ENCODE peak calls at places on chromosomes 6 and 20, in nine cellular contexts. D is right lobe of liver, G is Peyer's patch, A is uterus, U is NB4, Q is lower leg skin, X is A549, I is GM12892, H is heart left ventricle. M is an unnamed sample.

GRCh38 chr6:157741889-157742615 is 81.0 kb upstream of the SNX9 start:
- DNase-seq in D (no peak), G (no peak), A (peak; percentile 62), U (no peak), Q (no peak), X (no peak), I (no peak), H (no peak), M (no peak)

GRCh38 chr6:43814111-43814510 is 44.1 kb downstream of the VEGFA start:
- DNase-seq in D (no peak), G (no peak), A (no peak), U (no peak), Q (no peak), X (no peak), I (no peak), H (no peak), M (no peak)

GRCh38 chr6:18506387-18507017 is 119.4 kb downstream of the RNF144B start:
- DNase-seq in D (no peak), G (no peak), A (no peak), U (no peak), Q (no peak), X (no peak), I (no peak), H (no peak), M (no peak)

GRCh38 chr6:37182736-37183590 is 13.0 kb downstream of the PIM1 start:
- DNase-seq in D (no peak), G (peak; percentile 82), A (no peak), U (peak; percentile 99), Q (peak; percentile 49), X (no peak), I (no peak), H (peak; percentile 48), M (peak; percentile 89)

GRCh38 chr6:19771753-19772336 is 65.3 kb upstream of the ID4 start:
- DNase-seq in D (no peak), G (no peak), A (no peak), U (peak; percentile 6), Q (no peak), X (no peak), I (no peak), H (no peak), M (no peak)

GRCh38 chr6:33589723-33590530 is 9.9 kb upstream of the BAK1 start:
- DNase-seq in D (peak; percentile 78), G (peak; percentile 89), A (peak; percentile 58), U (peak; percentile 53), Q (no peak), X (peak; percentile 68), I (peak; percentile 63), H (peak; percentile 86), M (peak; percentile 25)

GRCh38 chr20:20754758-20755157 is 42.3 kb upstream of the RALGAPA2 start:
- DNase-seq in D (no peak), G (no peak), A (no peak), U (no peak), Q (no peak), X (no peak), I (no peak), H (no peak), M (no peak)

GRCh38 chr6:136811261-136811660 is 11.1 kb upstream of the PEX7 start:
- DNase-seq in D (no peak), G (no peak), A (no peak), U (no peak), Q (no peak), X (no peak), I (no peak), H (no peak), M (no peak)

GRCh38 chr6:97919046-97919445 is 636.0 kb upstream of the MMS22L start:
- DNase-seq in D (no peak), G (no peak), A (no peak), U (no peak), Q (no peak), X (no peak), I (no peak), H (no peak), M (no peak)

GRCh38 chr20:59023616-59024015 is 4.4 kb downstream of the TUBB1 start:
- DNase-seq in D (no peak), G (no peak), A (no peak), U (no peak), Q (no peak), X (no peak), I (no peak), H (no peak), M (no peak)

GRCh38 chr6:52328303-52328662 is 33.7 kb upstream of the PAQR8 start:
- DNase-seq in D (no peak), G (peak; percentile 80), A (no peak), U (no peak), Q (no peak), X (no peak), I (no peak), H (no peak), M (no peak)

GRCh38 chr20:47674686-47675085 is 110.6 kb downstream of the SULF2 start:
- DNase-seq in D (no peak), G (no peak), A (no peak), U (no peak), Q (no peak), X (no peak), I (no peak), H (no peak), M (no peak)

DNA sequence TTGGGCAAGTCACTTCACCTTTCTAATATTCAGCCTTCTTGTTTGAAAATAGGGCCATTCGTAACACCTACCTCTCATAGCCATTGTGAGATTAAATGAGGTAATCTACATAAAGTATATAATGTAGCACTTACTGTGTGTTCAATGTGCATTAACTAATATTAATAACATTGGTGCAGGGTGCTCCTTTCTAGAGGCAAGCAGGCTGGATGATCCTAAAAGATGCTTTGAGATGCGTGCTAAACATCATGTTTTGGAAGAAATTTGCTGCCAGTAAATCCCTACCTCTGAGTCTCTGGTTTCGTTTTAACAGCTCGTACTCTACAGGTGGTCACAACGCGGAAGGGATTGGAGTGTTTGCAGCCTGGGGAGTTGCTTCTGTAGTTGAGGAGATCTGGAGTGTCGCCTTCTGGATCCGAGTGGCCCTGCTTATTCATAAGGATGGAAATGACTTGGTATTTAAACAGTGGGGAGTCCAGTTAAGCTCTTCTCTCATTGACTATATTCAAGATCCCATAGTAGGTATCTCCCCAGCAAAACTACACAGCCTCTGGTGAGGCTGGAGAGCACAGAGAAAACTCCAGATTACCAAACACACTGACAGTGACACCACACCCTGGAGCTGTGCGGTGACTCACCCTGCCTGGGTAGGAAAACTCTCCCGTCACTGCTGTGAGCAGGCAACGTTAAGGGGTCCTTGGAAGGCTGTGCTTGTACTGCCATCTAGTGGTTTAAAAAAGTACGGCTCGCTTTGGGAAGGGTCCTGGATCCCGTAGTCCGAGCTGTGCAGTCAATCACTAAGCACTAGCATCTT is 107.9 kb downstream of the MAP3K7 start:
- DNase-seq in D (peak; percentile 85), G (peak; percentile 94), A (peak; percentile 86), U (peak; percentile 90), Q (peak; percentile 94), X (peak; percentile 86), I (no peak), H (peak; percentile 93), M (peak; percentile 94)
- TF ChIP-seq POLR2A in D (no peak), G (no peak), A (no peak), U (no peak), Q (no peak), X (no peak), I (no peak), H (no peak), M (no peak)

DNA sequence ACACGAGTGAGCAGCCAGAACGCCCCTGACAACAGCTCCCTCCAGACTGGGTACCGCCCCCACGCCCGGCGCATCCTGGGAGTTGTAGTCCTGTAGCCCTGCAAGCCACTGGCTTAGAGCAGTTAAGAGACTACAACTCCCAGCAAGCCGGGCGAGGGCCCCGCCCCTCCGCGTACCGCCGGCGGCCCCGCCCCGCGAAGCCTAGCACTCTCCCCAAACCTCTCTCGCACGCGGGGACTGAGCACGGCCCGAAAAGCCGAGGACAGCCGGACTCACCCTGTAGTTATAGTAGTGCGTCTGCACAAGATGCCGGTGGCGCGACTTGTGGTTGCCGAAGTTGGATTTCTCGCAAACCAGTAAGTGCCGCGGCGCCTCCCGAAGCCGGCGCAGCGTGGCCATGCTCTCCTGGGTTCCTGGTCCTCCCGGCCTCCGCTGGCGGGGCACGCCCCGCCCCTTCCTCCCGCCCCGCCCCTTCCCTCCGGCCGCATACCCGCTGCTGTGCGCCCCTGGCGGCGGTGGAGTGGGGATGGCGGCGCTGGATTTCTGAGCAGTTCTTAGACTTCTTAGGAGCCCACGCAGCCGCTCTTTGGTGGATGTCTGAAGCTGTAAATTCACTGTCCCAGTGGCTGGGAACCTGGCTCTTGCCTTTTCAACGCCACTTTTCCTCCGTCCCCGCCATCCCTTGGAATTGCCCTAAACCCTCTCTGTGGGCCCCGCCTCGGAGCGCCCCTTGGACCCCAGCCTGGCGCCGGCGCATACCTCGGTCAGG is at the start of gene RPP40:
- DNase-seq in D (peak; percentile 97), G (peak; percentile 99), A (peak; percentile 98), U (peak; percentile 98), Q (peak; percentile 95), X (peak; percentile 80), I (peak; percentile 88), H (peak; percentile 98), M (peak; percentile 97)
- TF ChIP-seq POLR2A in D (peak; percentile 32), G (no peak), A (peak; percentile 40), U (peak; percentile 78), Q (no peak), X (peak; percentile 51), I (peak; percentile 58), H (peak; percentile 28), M (peak; percentile 34)

DNA sequence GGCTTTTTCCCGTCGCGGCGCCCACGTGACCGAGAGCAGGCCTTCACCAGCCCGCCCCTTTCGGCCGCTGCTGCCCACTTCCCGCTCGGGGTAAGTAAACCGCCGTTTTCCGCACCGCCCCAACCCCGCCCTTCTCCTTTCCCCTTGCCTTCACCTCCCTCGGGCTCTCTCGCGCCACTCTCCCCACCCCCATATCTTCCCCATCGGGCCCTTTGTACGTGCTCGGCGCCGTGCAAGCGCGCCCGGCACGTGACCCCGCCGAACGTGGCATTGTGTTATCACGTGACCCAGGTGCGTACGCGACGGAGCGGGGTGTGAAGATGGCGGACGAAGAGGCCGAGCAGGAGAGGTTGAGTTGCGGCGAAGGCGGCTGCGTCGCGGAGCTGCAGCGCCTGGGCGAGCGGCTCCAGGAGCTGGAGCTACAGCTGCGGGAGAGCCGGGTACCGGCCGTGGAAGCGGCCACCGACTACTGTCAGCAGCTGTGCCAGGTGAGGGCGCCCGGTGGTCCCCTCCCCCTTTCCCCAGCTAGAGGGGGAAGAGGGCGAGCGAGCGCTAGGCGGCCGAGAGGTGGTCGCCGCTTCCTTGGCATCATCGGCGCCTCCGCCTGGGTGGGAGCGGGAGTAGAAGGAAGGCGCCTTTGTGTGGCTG is at the start of gene ZNF292:
- DNase-seq in D (peak; percentile 96), G (peak; percentile 99), A (peak; percentile 94), U (peak; percentile 100), Q (peak; percentile 96), X (peak; percentile 76), I (peak; percentile 81), H (peak; percentile 96), M (peak; percentile 96)
- TF ChIP-seq POLR2A in D (peak; percentile 19), G (peak; percentile 31), A (peak; percentile 60), U (peak; percentile 63), Q (no peak), X (peak; percentile 51), I (no peak), H (peak; percentile 18), M (peak; percentile 57)

GRCh38 chr20:52496191-52496590 is 304.6 kb upstream of the ZFP64 start:
- DNase-seq in D (no peak), G (no peak), A (no peak), U (no peak), Q (no peak), X (no peak), I (no peak), H (no peak), M (no peak)

GRCh38 chr20:52494244-52494643 is 302.7 kb upstream of the ZFP64 start:
- DNase-seq in D (no peak), G (no peak), A (peak; percentile 17), U (no peak), Q (no peak), X (no peak), I (no peak), H (no peak), M (no peak)

GRCh38 chr20:52493177-52493711 is 301.7 kb upstream of the ZFP64 start:
- DNase-seq in D (no peak), G (no peak), A (peak; percentile 14), U (no peak), Q (no peak), X (no peak), I (no peak), H (peak; percentile 29), M (no peak)

GRCh38 chr20:52490715-52491430 is 299.3 kb upstream of the ZFP64 start:
- DNase-seq in D (no peak), G (no peak), A (no peak), U (no peak), Q (no peak), X (no peak), I (no peak), H (no peak), M (no peak)
- TF ChIP-seq POLR2A in D (no peak), G (no peak), A (no peak), U (no peak), Q (no peak), X (no peak), I (no peak), H (no peak), M (no peak)